ENCODE peak calls at places on chromosomes 1 and 21, in six cellular contexts. A, W, Z, V, K and C are unnamed samples. For H3K4me1, the result is how much of the 10 kb centered on the place peaks cover.

GRCh38 chr1:174998569-174999215 is 1.1 kb upstream of the CACYBP start:
- DNase-seq in A (peak), W (peak), Z (no peak), V (no peak), K (peak), C (peak)

GRCh38 chr1:108925920-108926319 is 37.4 kb downstream of the CLCC1 start:
- DNase-seq in A (no peak), W (no peak), Z (no peak), V (no peak), K (no peak), C (no peak)

GRCh38 chr1:10777749-10778574 is 18.5 kb downstream of the CASZ1 start:
- DNase-seq in A (no peak), W (no peak), Z (no peak), V (no peak), K (no peak), C (no peak)

GRCh38 chr1:107057197-107058133 is 991 bp downstream of the PRMT6 start:
- DNase-seq in A (peak), W (peak), Z (peak), V (peak), K (no peak), C (peak)

GRCh38 chr21:43775190-43775589 is 918 bp downstream of the CSTB start:
- DNase-seq in A (no peak), W (no peak), Z (no peak), V (no peak), K (no peak), C (peak)

GRCh38 chr1:109341944-109342925 is 35.4 kb upstream of the MYBPHL start:
- DNase-seq in A (no peak), W (peak), Z (no peak), V (no peak), K (no peak), C (no peak)

GRCh38 chr1:119532324-119532910 is 25.4 kb downstream of the HSD3B1 start:
- DNase-seq in A (no peak), W (no peak), Z (no peak), V (no peak), K (no peak), C (no peak)

GRCh38 chr1:9827558-9828185 is 3.9 kb upstream of the CLSTN1 start:
- DNase-seq in A (peak), W (no peak), Z (no peak), V (no peak), K (no peak), C (no peak)

GRCh38 chr1:53334312-53334711 is 6.4 kb upstream of the LRP8 start:
- DNase-seq in A (no peak), W (no peak), Z (no peak), V (no peak), K (no peak), C (no peak)

GRCh38 chr1:218079379-218079778 is 205.7 kb upstream of the RRP15 start:
- DNase-seq in A (no peak), W (no peak), Z (no peak), V (no peak), K (no peak), C (no peak)
- H3K4me1 ChIP-seq in A (under half), W (under half), Z (under half), V (under half), K (under half), C (under half)

DNA sequence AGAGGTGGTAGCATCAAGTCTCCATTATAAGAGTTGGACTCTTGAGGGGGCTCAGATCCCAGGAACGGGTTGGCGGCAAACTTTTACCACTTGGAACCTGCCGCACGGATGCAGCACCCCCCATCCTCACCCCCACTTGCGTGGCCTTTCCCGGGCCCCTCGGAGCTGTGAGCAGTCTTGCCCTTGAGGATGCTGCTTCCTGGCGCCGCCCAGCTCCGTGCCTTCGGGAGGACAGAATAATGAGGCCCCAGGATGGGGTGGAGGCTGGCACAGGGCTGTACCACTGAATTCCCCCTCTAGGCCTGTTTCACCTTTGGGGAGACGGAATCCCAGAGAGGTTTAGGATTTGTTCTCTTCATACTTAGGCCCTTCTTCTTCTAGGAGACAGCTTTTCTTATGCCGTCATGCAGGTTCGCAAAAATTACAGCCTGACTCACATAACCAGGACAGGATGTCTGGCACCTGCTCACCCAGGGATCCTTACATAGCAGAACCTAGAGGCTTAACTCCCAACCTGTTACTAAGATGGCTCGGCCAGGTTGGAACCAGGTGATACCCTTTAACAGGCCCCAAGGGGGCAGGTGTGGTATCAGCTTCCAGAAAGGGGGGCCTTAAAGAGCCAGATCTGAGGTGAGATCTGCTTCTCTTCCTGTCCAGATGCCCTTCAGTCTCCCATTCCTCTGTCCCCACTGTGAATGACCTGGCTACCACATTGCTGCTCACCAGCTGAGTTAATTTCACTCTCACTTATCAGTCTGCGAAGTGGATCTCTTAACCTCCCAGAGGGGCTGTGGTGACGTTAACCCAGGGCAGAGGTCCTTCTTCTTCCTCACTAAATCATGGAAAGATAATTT is 1.5 kb downstream of the TRNP1 start:
- DNase-seq in A (peak), W (no peak), Z (no peak), V (no peak), K (no peak), C (peak)
- H3K4me1 ChIP-seq in A (half or more), W (half or more), Z (under half), V (under half), K (half or more), C (under half)

GRCh38 chr1:154727409-154727808 is 119.4 kb upstream of the ADAR start:
- DNase-seq in A (no peak), W (no peak), Z (no peak), V (no peak), K (no peak), C (no peak)

GRCh38 chr1:154729031-154729442 is 121.1 kb upstream of the ADAR start:
- DNase-seq in A (peak), W (no peak), Z (no peak), V (no peak), K (peak), C (no peak)

GRCh38 chr1:154725841-154726240 is 117.9 kb upstream of the ADAR start:
- DNase-seq in A (no peak), W (no peak), Z (no peak), V (no peak), K (no peak), C (no peak)

GRCh38 chr1:154726443-154726842 is 118.5 kb upstream of the ADAR start:
- DNase-seq in A (no peak), W (no peak), Z (no peak), V (no peak), K (no peak), C (no peak)

GRCh38 chr1:154726903-154727302 is 118.9 kb upstream of the ADAR start:
- DNase-seq in A (no peak), W (no peak), Z (no peak), V (no peak), K (no peak), C (no peak)
- H3K4me1 ChIP-seq in A (under half), W (under half), Z (under half), V (under half), K (under half), C (under half)

GRCh38 chr1:16143005-16143565 is 12.8 kb downstream of the EPHA2 start:
- DNase-seq in A (no peak), W (no peak), Z (no peak), V (no peak), K (no peak), C (no peak)
- H3K4me1 ChIP-seq in A (half or more), W (half or more), Z (under half), V (under half), K (half or more), C (under half)

GRCh38 chr1:1877852-1878436 is 12.9 kb downstream of the GNB1 start:
- DNase-seq in A (no peak), W (no peak), Z (no peak), V (no peak), K (no peak), C (no peak)
- H3K4me1 ChIP-seq in A (under half), W (half or more), Z (half or more), V (under half), K (under half), C (under half)

GRCh38 chr1:151619489-151620093 is 7.7 kb downstream of the SNX27 start:
- DNase-seq in A (peak), W (no peak), Z (no peak), V (no peak), K (peak), C (no peak)
- H3K4me1 ChIP-seq in A (under half), W (half or more), Z (under half), V (under half), K (half or more), C (under half)

GRCh38 chr1:205678286-205679111 is 1.8 kb downstream of the SLC45A3 start:
- DNase-seq in A (peak), W (no peak), Z (no peak), V (peak), K (no peak), C (peak)

GRCh38 chr1:205677152-205677551 is 3.2 kb downstream of the SLC45A3 start:
- DNase-seq in A (no peak), W (no peak), Z (no peak), V (no peak), K (no peak), C (no peak)

GRCh38 chr1:205675247-205675646 is 5.1 kb downstream of the SLC45A3 start:
- DNase-seq in A (no peak), W (no peak), Z (no peak), V (no peak), K (no peak), C (no peak)

GRCh38 chr1:205676597-205676996 is 3.7 kb downstream of the SLC45A3 start:
- DNase-seq in A (no peak), W (no peak), Z (no peak), V (no peak), K (no peak), C (peak)

GRCh38 chr1:205676002-205676401 is 4.3 kb downstream of the SLC45A3 start:
- DNase-seq in A (no peak), W (no peak), Z (no peak), V (no peak), K (no peak), C (no peak)
- H3K4me1 ChIP-seq in A (under half), W (half or more), Z (under half), V (under half), K (under half), C (under half)

GRCh38 chr1:220997791-220998190 is 118.5 kb downstream of the HLX start:
- DNase-seq in A (no peak), W (no peak), Z (no peak), V (no peak), K (no peak), C (no peak)

GRCh38 chr1:221002601-221003000 is 123.4 kb downstream of the HLX start:
- DNase-seq in A (no peak), W (no peak), Z (no peak), V (no peak), K (no peak), C (no peak)

GRCh38 chr1:220999872-221000863 is 120.9 kb downstream of the HLX start:
- DNase-seq in A (no peak), W (no peak), Z (peak), V (peak), K (no peak), C (peak)

GRCh38 chr1:221001167-221001566 is 121.9 kb downstream of the HLX start:
- DNase-seq in A (no peak), W (no peak), Z (no peak), V (no peak), K (no peak), C (no peak)
- H3K4me1 ChIP-seq in A (under half), W (under half), Z (under half), V (under half), K (under half), C (under half)

DNA sequence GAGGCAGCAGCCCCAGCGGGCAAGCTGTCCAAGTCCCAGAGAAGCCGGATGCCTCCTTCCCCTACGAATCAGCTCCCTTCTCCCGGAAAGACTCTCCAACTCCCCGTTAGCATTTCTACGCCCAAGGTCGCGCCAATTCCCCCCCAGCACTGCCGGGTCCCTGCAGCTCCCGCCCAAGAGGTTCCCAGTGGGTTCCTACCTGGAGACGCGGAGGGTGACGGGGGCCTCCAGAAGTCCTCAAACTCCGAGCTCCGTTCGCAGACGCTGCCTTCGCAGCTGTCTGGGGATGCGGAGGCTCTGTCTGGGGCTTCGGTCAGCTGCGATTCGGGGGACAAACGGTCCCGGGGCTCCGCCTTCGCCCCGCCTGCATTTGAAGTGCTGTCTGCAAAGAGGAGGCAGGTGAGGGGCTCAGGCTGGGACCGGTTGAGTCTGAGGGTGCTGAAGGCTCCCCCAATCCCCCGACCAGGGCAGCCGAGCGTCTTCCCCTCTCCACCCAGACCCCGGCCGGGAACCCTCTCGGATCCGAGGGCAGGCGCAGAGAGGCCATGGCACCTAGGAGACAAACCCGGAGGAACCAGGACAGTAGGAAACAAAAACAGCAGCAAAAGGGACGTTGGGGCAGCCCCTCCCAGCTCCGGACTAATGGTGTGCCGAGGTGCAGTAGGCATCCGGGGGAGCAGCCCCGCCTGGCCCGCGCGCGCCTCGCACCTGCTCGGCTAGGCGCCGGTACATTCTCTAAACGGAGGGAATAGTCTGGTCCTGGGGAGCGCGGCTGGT is 3.9 kb downstream of the GFI1 start:
- DNase-seq in A (peak), W (no peak), Z (no peak), V (peak), K (no peak), C (peak)
- H3K4me1 ChIP-seq in A (under half), W (half or more), Z (under half), V (under half), K (under half), C (under half)